ENCODE peak calls at places on chromosome 21, in ten cellular contexts. F is transverse colon; H is AML-193; D is NCI-H1105 treated with DMSO at 0.1 percent for 48 hours; B is progenitor cell of endocrine pancreas; A is occipital lobe; W is A172; L is SHP77; C is CD8-positive, alpha-beta T cell; P is globus pallidus. U is an unnamed sample.

GRCh38 chr21:35559128-35559831 is 501.0 kb downstream of the SETD4 start:
- DNase-seq in A (no peak), L (no peak), F (no peak), C (no peak), W (peak), H (no peak), D (no peak), P (no peak), B (no peak), U (no peak)

GRCh38 chr21:45873866-45874265 is 107.7 kb upstream of the COL6A1 start:
- DNase-seq in P (no peak), F (no peak), L (no peak), W (no peak), H (no peak), A (no peak), B (no peak), D (no peak), C (no peak), U (no peak)

GRCh38 chr21:26965567-26966359 is 1.1 kb downstream of the ADAMTS5 start:
- DNase-seq in W (no peak), F (peak), L (no peak), H (no peak), C (no peak), D (no peak), B (peak), P (no peak), A (no peak), U (peak)

GRCh38 chr21:42112857-42113256 is 41.7 kb downstream of the UMODL1 start:
- DNase-seq in P (no peak), F (no peak), H (no peak), D (no peak), A (no peak), B (no peak), C (no peak), W (no peak), L (no peak), U (peak)

GRCh38 chr21:33418686-33419085 is 15.5 kb downstream of the IFNGR2 start:
- DNase-seq in L (no peak), P (no peak), D (no peak), B (no peak), H (no peak), F (no peak), C (no peak), A (no peak), W (no peak), U (no peak)

GRCh38 chr21:16535100-16535418 is 805.3 kb downstream of the USP25 start:
- DNase-seq in C (no peak), W (peak), H (no peak), P (peak), A (peak), F (peak), L (no peak), B (no peak), D (peak), U (peak)

GRCh38 chr21:37045139-37045538 is 27.7 kb downstream of the PIGP start:
- DNase-seq in D (no peak), L (no peak), H (peak), P (peak), B (no peak), A (no peak), F (no peak), W (no peak), C (peak), U (no peak)

GRCh38 chr21:33937931-33938339 is 22.3 kb upstream of the ATP5PO start:
- DNase-seq in H (no peak), F (no peak), L (no peak), W (no peak), C (peak), A (no peak), P (no peak), B (no peak), D (no peak), U (no peak)

GRCh38 chr21:45912611-45913415 is 68.8 kb upstream of the COL6A1 start:
- DNase-seq in C (no peak), B (no peak), P (no peak), H (no peak), F (no peak), D (no peak), L (no peak), A (no peak), W (no peak), U (no peak)

GRCh38 chr21:37253991-37254390 is 13.1 kb downstream of the VPS26C start:
- DNase-seq in B (no peak), C (no peak), W (no peak), F (no peak), A (no peak), H (no peak), L (no peak), D (peak), P (no peak), U (peak)

GRCh38 chr21:45029968-45030636 is 44.3 kb upstream of the ADARB1 start:
- DNase-seq in L (no peak), P (no peak), W (no peak), A (no peak), F (no peak), C (no peak), H (no peak), B (no peak), D (no peak), U (no peak)

GRCh38 chr21:35198982-35199732 is 150.1 kb upstream of the RUNX1 start:
- DNase-seq in B (no peak), H (no peak), A (no peak), D (no peak), L (no peak), F (no peak), P (no peak), C (no peak), W (no peak), U (no peak)

GRCh38 chr21:45056505-45056904 is 17.9 kb upstream of the ADARB1 start:
- DNase-seq in F (no peak), D (no peak), B (no peak), C (no peak), A (no peak), H (no peak), W (no peak), P (no peak), L (no peak), U (no peak)

GRCh38 chr21:15183712-15184353 is 119.0 kb upstream of the NRIP1 start:
- DNase-seq in F (no peak), H (no peak), D (no peak), A (no peak), W (no peak), L (no peak), C (no peak), P (no peak), B (no peak), U (no peak)

GRCh38 chr21:20999567-21000169 is 1.5 kb downstream of the NCAM2 start:
- DNase-seq in L (peak), W (peak), F (peak), B (no peak), D (peak), P (peak), A (peak), H (peak), C (no peak), U (peak)

GRCh38 chr21:34367320-34367935 is 3.6 kb downstream of the KCNE2 start:
- DNase-seq in W (peak), P (peak), A (no peak), B (no peak), F (peak), C (peak), L (peak), D (peak), H (peak), U (peak)

GRCh38 chr21:45972716-45973474 is 8.7 kb upstream of the COL6A1 start:
- DNase-seq in F (peak), D (peak), H (no peak), W (peak), A (no peak), C (no peak), L (no peak), B (no peak), P (no peak), U (peak)